ENCODE peak calls at places on chromosomes 16 and 17, in ten cellular contexts. One of them, this sample, is unnamed.

GRCh38 chr16:4936991-4937781 is at the start of gene PPL:
- DNase-seq in activated CD4-positive, CD25-positive, alpha-beta regulatory T cell: no peak
- DNase-seq in ACHN: peak; percentile 92
- DNase-seq in H9: peak; percentile 98
- DNase-seq in NCI-H146: peak; percentile 98
- DNase-seq in AG09309: no peak
- DNase-seq in foreskin fibroblast: no peak
- DNase-seq in choroid plexus epithelial cell: no peak
- DNase-seq in left colon: peak; percentile 94
- DNase-seq in T-helper 2 cell treated with Interferon-gamma antibody and Interleukin-4, amounts not matched to agents 5 μg/mL and 100 μg/mL, for 36 hours: peak; percentile 7
- DNase-seq in this sample: peak; percentile 83

GRCh38 chr16:65763640-65764305 is 602.7 kb upstream of the CDH5 start:
- DNase-seq in T-helper 2 cell treated with Interferon-gamma antibody and Interleukin-4, amounts not matched to agents 5 μg/mL and 100 μg/mL, for 36 hours: no peak
- DNase-seq in activated CD4-positive, CD25-positive, alpha-beta regulatory T cell: no peak
- DNase-seq in choroid plexus epithelial cell: no peak
- DNase-seq in AG09309: no peak
- DNase-seq in NCI-H146: no peak
- DNase-seq in ACHN: no peak
- DNase-seq in foreskin fibroblast: no peak
- DNase-seq in H9: no peak
- DNase-seq in left colon: no peak
- DNase-seq in this sample: no peak

GRCh38 chr17:42198897-42199296 is 4.6 kb upstream of the GHDC start:
- DNase-seq in AG09309: no peak
- DNase-seq in foreskin fibroblast: no peak
- DNase-seq in choroid plexus epithelial cell: no peak
- DNase-seq in ACHN: no peak
- DNase-seq in activated CD4-positive, CD25-positive, alpha-beta regulatory T cell: no peak
- DNase-seq in left colon: no peak
- DNase-seq in NCI-H146: no peak
- DNase-seq in H9: no peak
- DNase-seq in T-helper 2 cell treated with Interferon-gamma antibody and Interleukin-4, amounts not matched to agents 5 μg/mL and 100 μg/mL, for 36 hours: no peak
- DNase-seq in this sample: no peak

GRCh38 chr16:66299349-66299748 is 67.1 kb upstream of the CDH5 start:
- DNase-seq in NCI-H146: no peak
- DNase-seq in ACHN: no peak
- DNase-seq in activated CD4-positive, CD25-positive, alpha-beta regulatory T cell: no peak
- DNase-seq in T-helper 2 cell treated with Interferon-gamma antibody and Interleukin-4, amounts not matched to agents 5 μg/mL and 100 μg/mL, for 36 hours: no peak
- DNase-seq in choroid plexus epithelial cell: no peak
- DNase-seq in foreskin fibroblast: no peak
- DNase-seq in H9: no peak
- DNase-seq in left colon: no peak
- DNase-seq in AG09309: no peak
- DNase-seq in this sample: no peak

GRCh38 chr17:1643293-1643998 is 2.1 kb downstream of the SCARF1 start:
- DNase-seq in left colon: peak; percentile 81
- DNase-seq in choroid plexus epithelial cell: no peak
- DNase-seq in activated CD4-positive, CD25-positive, alpha-beta regulatory T cell: peak; percentile 59
- DNase-seq in NCI-H146: peak; percentile 90
- DNase-seq in ACHN: peak; percentile 33
- DNase-seq in foreskin fibroblast: no peak
- DNase-seq in AG09309: no peak
- DNase-seq in T-helper 2 cell treated with Interferon-gamma antibody and Interleukin-4, amounts not matched to agents 5 μg/mL and 100 μg/mL, for 36 hours: no peak
- DNase-seq in H9: peak; percentile 96
- DNase-seq in this sample: peak; percentile 70

GRCh38 chr16:68760671-68761275 is 23.7 kb downstream of the CDH1 start:
- DNase-seq in foreskin fibroblast: no peak
- DNase-seq in choroid plexus epithelial cell: peak; percentile 55
- DNase-seq in ACHN: peak; percentile 30
- DNase-seq in left colon: no peak
- DNase-seq in NCI-H146: no peak
- DNase-seq in H9: no peak
- DNase-seq in AG09309: no peak
- DNase-seq in activated CD4-positive, CD25-positive, alpha-beta regulatory T cell: no peak
- DNase-seq in T-helper 2 cell treated with Interferon-gamma antibody and Interleukin-4, amounts not matched to agents 5 μg/mL and 100 μg/mL, for 36 hours: peak; percentile 76
- DNase-seq in this sample: peak; percentile 61

GRCh38 chr17:57113656-57114055 is 28.6 kb downstream of the AKAP1 start:
- DNase-seq in choroid plexus epithelial cell: no peak
- DNase-seq in ACHN: no peak
- DNase-seq in AG09309: no peak
- DNase-seq in foreskin fibroblast: no peak
- DNase-seq in NCI-H146: no peak
- DNase-seq in left colon: no peak
- DNase-seq in activated CD4-positive, CD25-positive, alpha-beta regulatory T cell: no peak
- DNase-seq in T-helper 2 cell treated with Interferon-gamma antibody and Interleukin-4, amounts not matched to agents 5 μg/mL and 100 μg/mL, for 36 hours: no peak
- DNase-seq in H9: no peak
- DNase-seq in this sample: no peak

GRCh38 chr17:55215711-55216110 is 49.0 kb upstream of the HLF start:
- DNase-seq in left colon: no peak
- DNase-seq in NCI-H146: no peak
- DNase-seq in H9: no peak
- DNase-seq in choroid plexus epithelial cell: no peak
- DNase-seq in T-helper 2 cell treated with Interferon-gamma antibody and Interleukin-4, amounts not matched to agents 5 μg/mL and 100 μg/mL, for 36 hours: no peak
- DNase-seq in activated CD4-positive, CD25-positive, alpha-beta regulatory T cell: no peak
- DNase-seq in ACHN: no peak
- DNase-seq in AG09309: no peak
- DNase-seq in foreskin fibroblast: no peak
- DNase-seq in this sample: no peak

GRCh38 chr17:63347475-63347874 is 98.6 kb downstream of the CYB561 start:
- DNase-seq in ACHN: no peak
- DNase-seq in AG09309: no peak
- DNase-seq in foreskin fibroblast: no peak
- DNase-seq in left colon: no peak
- DNase-seq in H9: no peak
- DNase-seq in activated CD4-positive, CD25-positive, alpha-beta regulatory T cell: no peak
- DNase-seq in choroid plexus epithelial cell: no peak
- DNase-seq in T-helper 2 cell treated with Interferon-gamma antibody and Interleukin-4, amounts not matched to agents 5 μg/mL and 100 μg/mL, for 36 hours: no peak
- DNase-seq in NCI-H146: no peak
- DNase-seq in this sample: no peak

GRCh38 chr17:71163121-71163812 is 957.6 kb upstream of the SOX9 start:
- DNase-seq in ACHN: no peak
- DNase-seq in T-helper 2 cell treated with Interferon-gamma antibody and Interleukin-4, amounts not matched to agents 5 μg/mL and 100 μg/mL, for 36 hours: no peak
- DNase-seq in choroid plexus epithelial cell: peak; percentile 81
- DNase-seq in foreskin fibroblast: no peak
- DNase-seq in activated CD4-positive, CD25-positive, alpha-beta regulatory T cell: no peak
- DNase-seq in NCI-H146: peak; percentile 99
- DNase-seq in left colon: no peak
- DNase-seq in H9: no peak
- DNase-seq in AG09309: no peak
- DNase-seq in this sample: no peak

GRCh38 chr16:49947907-49948678 is 76.9 kb upstream of the CNEP1R1 start:
- DNase-seq in foreskin fibroblast: no peak
- DNase-seq in activated CD4-positive, CD25-positive, alpha-beta regulatory T cell: no peak
- DNase-seq in choroid plexus epithelial cell: no peak
- DNase-seq in ACHN: no peak
- DNase-seq in H9: no peak
- DNase-seq in NCI-H146: no peak
- DNase-seq in AG09309: no peak
- DNase-seq in left colon: no peak
- DNase-seq in T-helper 2 cell treated with Interferon-gamma antibody and Interleukin-4, amounts not matched to agents 5 μg/mL and 100 μg/mL, for 36 hours: no peak
- DNase-seq in this sample: no peak

GRCh38 chr17:34472363-34472762 is 107.0 kb upstream of the TMEM132E start:
- DNase-seq in NCI-H146: no peak
- DNase-seq in AG09309: no peak
- DNase-seq in left colon: no peak
- DNase-seq in activated CD4-positive, CD25-positive, alpha-beta regulatory T cell: no peak
- DNase-seq in choroid plexus epithelial cell: no peak
- DNase-seq in foreskin fibroblast: no peak
- DNase-seq in H9: no peak
- DNase-seq in T-helper 2 cell treated with Interferon-gamma antibody and Interleukin-4, amounts not matched to agents 5 μg/mL and 100 μg/mL, for 36 hours: no peak
- DNase-seq in ACHN: no peak
- DNase-seq in this sample: no peak

GRCh38 chr16:50025544-50025931 is 513 bp downstream of the CNEP1R1 start:
- DNase-seq in foreskin fibroblast: no peak
- DNase-seq in T-helper 2 cell treated with Interferon-gamma antibody and Interleukin-4, amounts not matched to agents 5 μg/mL and 100 μg/mL, for 36 hours: no peak
- DNase-seq in left colon: peak; percentile 29
- DNase-seq in AG09309: no peak
- DNase-seq in H9: no peak
- DNase-seq in ACHN: peak; percentile 41
- DNase-seq in choroid plexus epithelial cell: peak; percentile 32
- DNase-seq in NCI-H146: peak; percentile 4
- DNase-seq in activated CD4-positive, CD25-positive, alpha-beta regulatory T cell: no peak
- DNase-seq in this sample: no peak

GRCh38 chr17:8409966-8410881 is 12.6 kb upstream of the RNF222 start:
- DNase-seq in AG09309: peak; percentile 53
- DNase-seq in foreskin fibroblast: peak; percentile 71
- DNase-seq in choroid plexus epithelial cell: peak; percentile 92
- DNase-seq in activated CD4-positive, CD25-positive, alpha-beta regulatory T cell: peak; percentile 48
- DNase-seq in T-helper 2 cell treated with Interferon-gamma antibody and Interleukin-4, amounts not matched to agents 5 μg/mL and 100 μg/mL, for 36 hours: peak; percentile 61
- DNase-seq in ACHN: peak; percentile 89
- DNase-seq in H9: peak; percentile 95
- DNase-seq in left colon: peak; percentile 85
- DNase-seq in NCI-H146: peak; percentile 74
- DNase-seq in this sample: peak; percentile 94

GRCh38 chr17:45371414-45372324 is 54.8 kb upstream of the MAP3K14 start:
- DNase-seq in activated CD4-positive, CD25-positive, alpha-beta regulatory T cell: no peak
- DNase-seq in H9: peak; percentile 98
- DNase-seq in ACHN: peak; percentile 98
- DNase-seq in NCI-H146: peak; percentile 77
- DNase-seq in left colon: peak; percentile 51
- DNase-seq in choroid plexus epithelial cell: peak; percentile 97
- DNase-seq in foreskin fibroblast: peak; percentile 98
- DNase-seq in T-helper 2 cell treated with Interferon-gamma antibody and Interleukin-4, amounts not matched to agents 5 μg/mL and 100 μg/mL, for 36 hours: peak; percentile 67
- DNase-seq in AG09309: peak; percentile 94
- DNase-seq in this sample: peak; percentile 98

GRCh38 chr16:82514262-82514661 is 112.5 kb upstream of the CDH13 start:
- DNase-seq in T-helper 2 cell treated with Interferon-gamma antibody and Interleukin-4, amounts not matched to agents 5 μg/mL and 100 μg/mL, for 36 hours: no peak
- DNase-seq in activated CD4-positive, CD25-positive, alpha-beta regulatory T cell: no peak
- DNase-seq in NCI-H146: no peak
- DNase-seq in ACHN: no peak
- DNase-seq in H9: no peak
- DNase-seq in choroid plexus epithelial cell: no peak
- DNase-seq in AG09309: no peak
- DNase-seq in left colon: no peak
- DNase-seq in foreskin fibroblast: no peak
- DNase-seq in this sample: no peak

GRCh38 chr17:72502111-72502939 is 381.5 kb downstream of the SOX9 start:
- DNase-seq in left colon: no peak
- DNase-seq in H9: no peak
- DNase-seq in ACHN: no peak
- DNase-seq in activated CD4-positive, CD25-positive, alpha-beta regulatory T cell: no peak
- DNase-seq in foreskin fibroblast: peak; percentile 60
- DNase-seq in T-helper 2 cell treated with Interferon-gamma antibody and Interleukin-4, amounts not matched to agents 5 μg/mL and 100 μg/mL, for 36 hours: no peak
- DNase-seq in AG09309: no peak
- DNase-seq in choroid plexus epithelial cell: peak; percentile 64
- DNase-seq in NCI-H146: no peak
- DNase-seq in this sample: peak; percentile 46

GRCh38 chr17:82449883-82450356 is 632 bp downstream of the CYBC1 start:
- DNase-seq in activated CD4-positive, CD25-positive, alpha-beta regulatory T cell: no peak
- DNase-seq in NCI-H146: no peak
- DNase-seq in ACHN: no peak
- DNase-seq in choroid plexus epithelial cell: no peak
- DNase-seq in T-helper 2 cell treated with Interferon-gamma antibody and Interleukin-4, amounts not matched to agents 5 μg/mL and 100 μg/mL, for 36 hours: no peak
- DNase-seq in foreskin fibroblast: no peak
- DNase-seq in left colon: no peak
- DNase-seq in AG09309: no peak
- DNase-seq in H9: no peak
- DNase-seq in this sample: no peak

GRCh38 chr16:27427538-27427937 is 25.6 kb downstream of the IL21R start:
- DNase-seq in ACHN: no peak
- DNase-seq in AG09309: no peak
- DNase-seq in H9: no peak
- DNase-seq in choroid plexus epithelial cell: no peak
- DNase-seq in left colon: no peak
- DNase-seq in T-helper 2 cell treated with Interferon-gamma antibody and Interleukin-4, amounts not matched to agents 5 μg/mL and 100 μg/mL, for 36 hours: no peak
- DNase-seq in NCI-H146: no peak
- DNase-seq in foreskin fibroblast: no peak
- DNase-seq in activated CD4-positive, CD25-positive, alpha-beta regulatory T cell: no peak
- DNase-seq in this sample: no peak

GRCh38 chr16:85592700-85593502 is 20.2 kb upstream of the GSE1 start:
- DNase-seq in foreskin fibroblast: no peak
- DNase-seq in left colon: no peak
- DNase-seq in choroid plexus epithelial cell: peak; percentile 51
- DNase-seq in NCI-H146: no peak
- DNase-seq in T-helper 2 cell treated with Interferon-gamma antibody and Interleukin-4, amounts not matched to agents 5 μg/mL and 100 μg/mL, for 36 hours: no peak
- DNase-seq in H9: no peak
- DNase-seq in activated CD4-positive, CD25-positive, alpha-beta regulatory T cell: no peak
- DNase-seq in AG09309: no peak
- DNase-seq in ACHN: no peak
- DNase-seq in this sample: no peak

GRCh38 chr16:85181091-85181738 is 68.9 kb upstream of the CIBAR2 start:
- DNase-seq in T-helper 2 cell treated with Interferon-gamma antibody and Interleukin-4, amounts not matched to agents 5 μg/mL and 100 μg/mL, for 36 hours: no peak
- DNase-seq in choroid plexus epithelial cell: no peak
- DNase-seq in foreskin fibroblast: no peak
- DNase-seq in NCI-H146: no peak
- DNase-seq in left colon: no peak
- DNase-seq in ACHN: no peak
- DNase-seq in H9: no peak
- DNase-seq in activated CD4-positive, CD25-positive, alpha-beta regulatory T cell: no peak
- DNase-seq in AG09309: no peak
- DNase-seq in this sample: no peak

GRCh38 chr16:62391940-62392339 is 355.7 kb upstream of the CDH8 start:
- DNase-seq in left colon: no peak
- DNase-seq in activated CD4-positive, CD25-positive, alpha-beta regulatory T cell: no peak
- DNase-seq in H9: no peak
- DNase-seq in choroid plexus epithelial cell: no peak
- DNase-seq in ACHN: no peak
- DNase-seq in AG09309: no peak
- DNase-seq in NCI-H146: no peak
- DNase-seq in T-helper 2 cell treated with Interferon-gamma antibody and Interleukin-4, amounts not matched to agents 5 μg/mL and 100 μg/mL, for 36 hours: no peak
- DNase-seq in foreskin fibroblast: no peak
- DNase-seq in this sample: no peak

GRCh38 chr16:74485916-74486315 is 64.6 kb upstream of the CLEC18B start:
- DNase-seq in choroid plexus epithelial cell: no peak
- DNase-seq in AG09309: no peak
- DNase-seq in ACHN: no peak
- DNase-seq in activated CD4-positive, CD25-positive, alpha-beta regulatory T cell: no peak
- DNase-seq in T-helper 2 cell treated with Interferon-gamma antibody and Interleukin-4, amounts not matched to agents 5 μg/mL and 100 μg/mL, for 36 hours: no peak
- DNase-seq in H9: no peak
- DNase-seq in foreskin fibroblast: no peak
- DNase-seq in left colon: no peak
- DNase-seq in NCI-H146: no peak
- DNase-seq in this sample: peak; percentile 39

GRCh38 chr17:44005527-44005864 is 1.1 kb downstream of the NAGS start:
- DNase-seq in choroid plexus epithelial cell: no peak
- DNase-seq in left colon: no peak
- DNase-seq in ACHN: no peak
- DNase-seq in NCI-H146: no peak
- DNase-seq in activated CD4-positive, CD25-positive, alpha-beta regulatory T cell: no peak
- DNase-seq in H9: no peak
- DNase-seq in AG09309: no peak
- DNase-seq in foreskin fibroblast: no peak
- DNase-seq in T-helper 2 cell treated with Interferon-gamma antibody and Interleukin-4, amounts not matched to agents 5 μg/mL and 100 μg/mL, for 36 hours: no peak
- DNase-seq in this sample: no peak

GRCh38 chr17:30275911-30276310 is 15.8 kb downstream of the BLMH start:
- DNase-seq in activated CD4-positive, CD25-positive, alpha-beta regulatory T cell: no peak
- DNase-seq in T-helper 2 cell treated with Interferon-gamma antibody and Interleukin-4, amounts not matched to agents 5 μg/mL and 100 μg/mL, for 36 hours: no peak
- DNase-seq in H9: no peak
- DNase-seq in foreskin fibroblast: no peak
- DNase-seq in AG09309: no peak
- DNase-seq in NCI-H146: no peak
- DNase-seq in ACHN: no peak
- DNase-seq in choroid plexus epithelial cell: no peak
- DNase-seq in left colon: no peak
- DNase-seq in this sample: no peak

GRCh38 chr16:72664480-72665408 is 383.2 kb downstream of the ZFHX3 start:
- DNase-seq in activated CD4-positive, CD25-positive, alpha-beta regulatory T cell: peak; percentile 86
- DNase-seq in choroid plexus epithelial cell: peak; percentile 100
- DNase-seq in left colon: peak; percentile 98
- DNase-seq in H9: peak; percentile 96
- DNase-seq in NCI-H146: peak; percentile 98
- DNase-seq in ACHN: peak; percentile 100
- DNase-seq in T-helper 2 cell treated with Interferon-gamma antibody and Interleukin-4, amounts not matched to agents 5 μg/mL and 100 μg/mL, for 36 hours: peak; percentile 94
- DNase-seq in AG09309: peak; percentile 96
- DNase-seq in foreskin fibroblast: peak; percentile 98
- DNase-seq in this sample: peak; percentile 98

GRCh38 chr17:82248815-82249638 is 20.2 kb downstream of the SLC16A3 start:
- DNase-seq in choroid plexus epithelial cell: no peak
- DNase-seq in NCI-H146: no peak
- DNase-seq in H9: no peak
- DNase-seq in ACHN: no peak
- DNase-seq in AG09309: no peak
- DNase-seq in T-helper 2 cell treated with Interferon-gamma antibody and Interleukin-4, amounts not matched to agents 5 μg/mL and 100 μg/mL, for 36 hours: no peak
- DNase-seq in foreskin fibroblast: no peak
- DNase-seq in activated CD4-positive, CD25-positive, alpha-beta regulatory T cell: no peak
- DNase-seq in left colon: no peak
- DNase-seq in this sample: no peak

GRCh38 chr16:20971420-20971819 is 70.8 kb downstream of the LYRM1 start:
- DNase-seq in AG09309: no peak
- DNase-seq in NCI-H146: no peak
- DNase-seq in foreskin fibroblast: no peak
- DNase-seq in activated CD4-positive, CD25-positive, alpha-beta regulatory T cell: no peak
- DNase-seq in H9: no peak
- DNase-seq in left colon: no peak
- DNase-seq in ACHN: no peak
- DNase-seq in choroid plexus epithelial cell: no peak
- DNase-seq in T-helper 2 cell treated with Interferon-gamma antibody and Interleukin-4, amounts not matched to agents 5 μg/mL and 100 μg/mL, for 36 hours: no peak
- DNase-seq in this sample: no peak

This sample was measured in ELF-1.